ENCODE peak calls at places on chromosome 20, in six cellular contexts. I is A549, A is lower leg skin, F is uterus, M is right lobe of liver, Z is endothelial cell of umbilical vein. G is an unnamed sample.

GRCh38 chr20:63508072-63508768 is 9.3 kb upstream of the EEF1A2 start:
- DNase-seq in I (no peak), A (no peak), F (no peak), M (no peak), Z (no peak), G (no peak)

GRCh38 chr20:36167826-36168634 is 13.5 kb downstream of the EPB41L1 start:
- DNase-seq in I (peak), A (no peak), F (no peak), M (no peak), Z (no peak), G (no peak)

GRCh38 chr20:53707341-53708102 is 113.9 kb upstream of the ZNF217 start:
- DNase-seq in I (no peak), A (no peak), F (no peak), M (no peak), Z (no peak), G (no peak)

GRCh38 chr20:54237544-54237943 is 29.7 kb downstream of the PFDN4 start:
- DNase-seq in I (no peak), A (no peak), F (no peak), M (no peak), Z (no peak), G (no peak)

GRCh38 chr20:25072226-25072811 is 9.6 kb downstream of the VSX1 start:
- DNase-seq in I (no peak), A (no peak), F (no peak), M (peak), Z (no peak), G (no peak)

GRCh38 chr20:31678389-31679356 is 41.0 kb downstream of the COX4I2 start:
- DNase-seq in I (no peak), A (no peak), F (no peak), M (no peak), Z (no peak), G (peak)

GRCh38 chr20:15257471-15257870 is 920.1 kb upstream of the FLRT3 start:
- DNase-seq in I (no peak), A (no peak), F (no peak), M (no peak), Z (no peak), G (no peak)

GRCh38 chr20:46308258-46309157 is at the start of gene CDH22:
- DNase-seq in I (peak), A (no peak), F (no peak), M (no peak), Z (peak), G (peak)

GRCh38 chr20:19885981-19886665 is 128.1 kb downstream of the RIN2 start:
- DNase-seq in I (peak), A (peak), F (peak), M (peak), Z (peak), G (peak)

GRCh38 chr20:37775200-37775599 is 81.4 kb downstream of the CTNNBL1 start:
- DNase-seq in I (no peak), A (no peak), F (no peak), M (no peak), Z (no peak), G (no peak)

GRCh38 chr20:5390719-5391118 is 74.0 kb upstream of the PROKR2 start:
- DNase-seq in I (no peak), A (no peak), F (no peak), M (no peak), Z (no peak), G (no peak)

GRCh38 chr20:47502801-47503239 is 1.1 kb downstream of the NCOA3 start:
- DNase-seq in I (peak), A (no peak), F (no peak), M (no peak), Z (peak), G (no peak)

GRCh38 chr20:43571310-43571709 is 12.5 kb downstream of the SGK2 start:
- DNase-seq in I (no peak), A (no peak), F (no peak), M (no peak), Z (no peak), G (no peak)

GRCh38 chr20:13492001-13492480 is 146.7 kb downstream of the TASP1 start:
- DNase-seq in I (peak), A (peak), F (peak), M (no peak), Z (no peak), G (no peak)

GRCh38 chr20:62064788-62065668 is 653 bp downstream of the TAF4 start:
- DNase-seq in I (no peak), A (no peak), F (no peak), M (no peak), Z (no peak), G (no peak)

GRCh38 chr20:18728165-18728866 is 85.3 kb upstream of the SCP2D1 start:
- DNase-seq in I (no peak), A (no peak), F (peak), M (no peak), Z (no peak), G (no peak)

GRCh38 chr20:47464380-47465101 is 37.1 kb upstream of the NCOA3 start:
- DNase-seq in I (peak), A (peak), F (peak), M (peak), Z (peak), G (peak)

GRCh38 chr20:40680560-40680959 is 8.5 kb downstream of the MAFB start:
- DNase-seq in I (no peak), A (no peak), F (no peak), M (no peak), Z (no peak), G (no peak)

DNA sequence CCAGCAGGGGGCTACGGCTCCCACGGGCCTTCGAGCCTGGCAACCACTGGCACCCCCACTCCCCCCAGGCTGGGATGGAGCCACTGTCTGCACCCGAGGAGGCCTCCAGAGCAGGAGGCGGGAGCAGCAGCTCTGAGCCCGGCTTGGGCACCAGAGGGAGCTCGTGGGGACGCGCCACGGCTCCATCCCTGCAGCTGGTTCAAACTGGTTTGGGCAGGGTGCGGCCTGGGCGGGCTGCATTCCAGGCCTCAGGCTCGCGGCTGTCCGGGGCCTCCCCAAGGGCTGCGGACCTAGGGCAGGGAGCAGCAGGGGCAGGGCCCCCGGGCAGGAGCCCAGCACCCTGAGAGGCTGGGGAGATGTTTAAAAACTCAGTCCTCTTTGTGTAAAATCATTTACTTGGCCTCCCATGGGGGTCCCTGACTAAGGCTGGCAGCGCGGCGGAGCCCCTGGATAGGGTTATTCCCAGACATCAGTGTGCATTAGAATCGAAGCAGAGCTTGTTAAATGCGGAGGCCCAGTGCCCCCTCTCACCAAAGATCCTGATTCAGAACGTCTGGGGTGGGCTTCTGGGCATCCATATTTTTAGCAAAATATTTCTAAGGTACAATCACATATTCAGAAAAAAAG is 4.1 kb upstream of the BCAS4 start:
- DNase-seq in I (peak), A (peak), F (peak), M (peak), Z (peak), G (peak)
- TF ChIP-seq POLR2A in I (peak), A (no peak), F (peak), M (peak), Z (peak), G (no peak)

GRCh38 chr20:44959082-44959895 is 908 bp downstream of the TOMM34 start:
- DNase-seq in I (peak), A (no peak), F (no peak), M (no peak), Z (peak), G (no peak)
- TF ChIP-seq CTCF in I (no peak), A (no peak), F (no peak), M (no peak), Z (no peak), G (no peak)

GRCh38 chr20:48627737-48628128 is 200.1 kb downstream of the PREX1 start:
- DNase-seq in I (no peak), A (no peak), F (no peak), M (no peak), Z (no peak), G (no peak)
- TF ChIP-seq POLR2A in I (peak), A (no peak), F (no peak), M (no peak), Z (no peak), G (no peak)

GRCh38 chr20:58188496-58188895 is 40.0 kb downstream of the ANKRD60 start:
- DNase-seq in I (no peak), A (no peak), F (no peak), M (no peak), Z (no peak), G (no peak)
- TF ChIP-seq CTCF in I (no peak), A (no peak), F (no peak), M (no peak), Z (no peak), G (no peak)

DNA sequence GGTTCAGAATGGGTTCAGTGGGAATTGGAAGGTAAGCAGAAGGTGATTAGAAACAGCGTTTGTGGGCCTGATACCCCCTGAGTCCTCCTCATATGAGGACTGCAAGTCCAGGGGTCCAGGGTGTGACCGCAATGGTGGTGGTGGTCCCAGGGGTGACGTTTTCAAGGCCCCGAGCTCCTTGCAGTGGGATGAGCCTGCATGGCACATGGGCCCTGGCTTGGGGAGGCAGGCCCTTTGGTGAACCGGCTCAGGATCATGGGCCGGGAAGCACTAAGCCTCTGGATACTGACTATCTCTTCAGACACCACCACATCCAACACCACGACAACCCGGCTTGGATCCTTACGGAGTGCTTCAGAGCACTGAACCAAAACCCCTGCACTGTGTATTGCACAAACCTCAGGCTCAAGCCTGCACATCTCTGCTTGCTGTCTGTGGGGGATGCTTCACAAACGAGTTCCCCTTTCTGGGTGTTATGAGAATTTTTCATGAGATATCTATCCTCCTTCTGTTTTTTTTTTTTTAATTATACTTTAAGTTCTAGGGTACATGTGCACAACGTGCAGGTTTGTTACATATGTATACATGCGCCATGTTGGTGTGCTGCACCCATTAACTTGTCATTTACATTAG is 67.9 kb downstream of the STK35 start:
- DNase-seq in I (no peak), A (no peak), F (no peak), M (peak), Z (no peak), G (no peak)
- TF ChIP-seq POLR2A in I (no peak), A (no peak), F (no peak), M (no peak), Z (no peak), G (no peak)

DNA sequence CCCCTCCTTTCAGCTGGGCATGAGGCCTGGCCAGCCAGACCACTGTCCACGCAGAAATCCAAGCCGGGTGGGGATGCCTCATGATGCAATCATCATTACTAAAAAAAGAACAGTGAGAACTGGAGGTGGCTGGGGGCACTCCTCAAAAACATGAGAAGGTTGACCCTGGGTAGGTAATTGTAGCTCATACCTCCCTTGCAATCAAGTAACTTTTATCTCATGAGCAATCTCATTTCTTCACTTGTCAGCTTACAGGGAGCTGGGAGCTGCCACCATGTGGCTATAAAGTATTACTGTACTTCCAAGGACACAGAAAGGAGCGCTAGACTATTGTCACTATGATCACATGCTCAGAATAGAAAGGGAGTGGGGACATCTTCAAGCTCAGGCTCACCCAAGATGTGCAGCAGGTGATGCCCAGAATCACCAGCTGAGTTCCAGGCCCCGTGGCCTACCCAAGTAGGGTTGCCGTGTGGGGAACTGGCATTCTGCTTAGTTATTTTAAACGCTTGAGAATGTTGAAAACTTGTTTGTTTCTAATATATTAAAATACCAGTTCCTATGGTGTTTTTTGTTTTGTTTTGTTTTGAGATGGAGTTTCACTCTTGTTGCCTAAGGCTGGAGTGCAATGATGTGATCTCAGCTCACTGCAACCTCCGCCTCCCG is 3.0 kb upstream of the CDH26 start:
- DNase-seq in I (peak), A (no peak), F (no peak), M (no peak), Z (peak), G (peak)
- TF ChIP-seq CTCF in I (peak), A (no peak), F (no peak), M (no peak), Z (no peak), G (no peak)

G was measured in adrenal gland.